ENCODE peak calls at places on chromosome 11, in nine cellular contexts. One of them, this sample, is unnamed.

GRCh38 chr11:2860636-2861035 is 24.9 kb downstream of the CDKN1C start:
- DNase-seq in body of pancreas: no peak
- DNase-seq in MM.1S: no peak
- DNase-seq in lower leg skin: no peak
- DNase-seq in fibroblast of lung: peak
- DNase-seq in colonic mucosa: peak
- DNase-seq in neural progenitor cell: no peak
- DNase-seq in Caco-2: peak
- DNase-seq in right lobe of liver: peak
- DNase-seq in this sample: peak

GRCh38 chr11:28760676-28761390 is 652.6 kb downstream of the METTL15 start:
- DNase-seq in right lobe of liver: no peak
- DNase-seq in lower leg skin: no peak
- DNase-seq in Caco-2: no peak
- DNase-seq in colonic mucosa: no peak
- DNase-seq in body of pancreas: no peak
- DNase-seq in fibroblast of lung: peak
- DNase-seq in neural progenitor cell: no peak
- DNase-seq in MM.1S: no peak
- DNase-seq in this sample: no peak

GRCh38 chr11:45450189-45450588 is 164.0 kb upstream of the SYT13 start:
- DNase-seq in right lobe of liver: no peak
- DNase-seq in neural progenitor cell: no peak
- DNase-seq in MM.1S: no peak
- DNase-seq in lower leg skin: no peak
- DNase-seq in fibroblast of lung: peak
- DNase-seq in colonic mucosa: no peak
- DNase-seq in body of pancreas: no peak
- DNase-seq in Caco-2: no peak
- DNase-seq in this sample: peak

GRCh38 chr11:69049490-69049867 is 747 bp downstream of the TPCN2 start:
- DNase-seq in fibroblast of lung: no peak
- DNase-seq in body of pancreas: peak
- DNase-seq in right lobe of liver: no peak
- DNase-seq in neural progenitor cell: no peak
- DNase-seq in MM.1S: no peak
- DNase-seq in colonic mucosa: no peak
- DNase-seq in Caco-2: no peak
- DNase-seq in lower leg skin: no peak
- DNase-seq in this sample: no peak

GRCh38 chr11:16902182-16902581 is 112.0 kb downstream of the PLEKHA7 start:
- DNase-seq in lower leg skin: no peak
- DNase-seq in body of pancreas: no peak
- DNase-seq in fibroblast of lung: peak
- DNase-seq in neural progenitor cell: no peak
- DNase-seq in Caco-2: no peak
- DNase-seq in colonic mucosa: no peak
- DNase-seq in right lobe of liver: no peak
- DNase-seq in MM.1S: no peak
- DNase-seq in this sample: no peak

GRCh38 chr11:78460468-78460867 is 42.8 kb upstream of the GAB2 start:
- DNase-seq in lower leg skin: no peak
- DNase-seq in Caco-2: no peak
- DNase-seq in fibroblast of lung: peak
- DNase-seq in MM.1S: no peak
- DNase-seq in right lobe of liver: no peak
- DNase-seq in body of pancreas: no peak
- DNase-seq in colonic mucosa: no peak
- DNase-seq in neural progenitor cell: no peak
- DNase-seq in this sample: no peak

GRCh38 chr11:1209371-1210057 is 13.4 kb upstream of the MUC5B start:
- DNase-seq in neural progenitor cell: no peak
- DNase-seq in body of pancreas: no peak
- DNase-seq in MM.1S: no peak
- DNase-seq in colonic mucosa: no peak
- DNase-seq in Caco-2: no peak
- DNase-seq in fibroblast of lung: no peak
- DNase-seq in right lobe of liver: peak
- DNase-seq in lower leg skin: no peak
- DNase-seq in this sample: no peak

GRCh38 chr11:100329352-100329751 is 357.7 kb upstream of the ARHGAP42 start:
- DNase-seq in body of pancreas: no peak
- DNase-seq in lower leg skin: no peak
- DNase-seq in Caco-2: no peak
- DNase-seq in fibroblast of lung: no peak
- DNase-seq in neural progenitor cell: no peak
- DNase-seq in colonic mucosa: no peak
- DNase-seq in MM.1S: peak
- DNase-seq in right lobe of liver: no peak
- DNase-seq in this sample: peak

GRCh38 chr11:130511765-130512164 is 63.3 kb downstream of the ADAMTS15 start:
- DNase-seq in lower leg skin: no peak
- DNase-seq in neural progenitor cell: no peak
- DNase-seq in Caco-2: no peak
- DNase-seq in fibroblast of lung: peak
- DNase-seq in colonic mucosa: no peak
- DNase-seq in right lobe of liver: no peak
- DNase-seq in MM.1S: no peak
- DNase-seq in body of pancreas: no peak
- DNase-seq in this sample: peak

GRCh38 chr11:72712168-72712721 is 38.0 kb upstream of the PDE2A start:
- DNase-seq in neural progenitor cell: peak
- DNase-seq in lower leg skin: no peak
- DNase-seq in body of pancreas: peak
- DNase-seq in right lobe of liver: peak
- DNase-seq in colonic mucosa: peak
- DNase-seq in MM.1S: no peak
- DNase-seq in Caco-2: no peak
- DNase-seq in fibroblast of lung: peak
- DNase-seq in this sample: no peak

GRCh38 chr11:128291043-128291442 is 296.3 kb downstream of the ETS1 start:
- DNase-seq in right lobe of liver: no peak
- DNase-seq in neural progenitor cell: no peak
- DNase-seq in Caco-2: no peak
- DNase-seq in body of pancreas: no peak
- DNase-seq in colonic mucosa: no peak
- DNase-seq in MM.1S: no peak
- DNase-seq in lower leg skin: no peak
- DNase-seq in fibroblast of lung: no peak
- DNase-seq in this sample: no peak

DNA sequence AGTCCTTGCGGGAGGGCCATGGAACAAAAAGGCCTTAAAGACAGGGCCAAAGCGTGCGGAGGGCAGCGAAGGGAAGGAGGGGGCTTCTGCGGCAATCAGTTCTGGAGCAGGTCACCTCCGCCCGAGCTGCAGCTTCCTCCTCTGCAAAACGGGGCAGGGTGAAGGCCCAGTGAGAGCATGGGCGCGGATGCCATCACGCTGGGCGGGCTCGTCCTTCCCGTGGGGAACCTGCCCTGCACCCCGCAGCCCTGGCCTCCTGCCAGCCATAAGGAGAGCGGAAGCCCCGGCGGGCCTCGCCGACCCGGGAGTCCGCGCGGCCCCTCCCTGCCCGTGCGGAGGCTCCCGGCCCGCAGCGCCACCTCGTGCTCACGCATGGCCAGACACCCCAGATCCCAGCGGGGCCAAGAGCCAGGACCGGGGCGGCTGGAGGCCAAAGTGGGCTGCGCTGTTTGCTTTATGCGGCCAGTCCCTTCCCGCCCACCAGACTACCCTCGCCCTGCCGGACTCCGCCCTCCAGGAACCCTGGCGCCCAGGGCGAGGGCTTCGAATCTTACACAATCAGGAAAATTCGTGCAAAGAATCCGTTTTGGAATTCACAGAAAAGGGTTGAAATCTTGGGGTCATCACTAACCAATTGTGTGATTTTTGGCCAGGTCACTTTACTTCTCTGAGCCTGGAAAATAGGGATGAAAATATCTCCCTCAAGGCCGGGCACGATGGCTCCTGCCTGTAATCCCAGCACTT is 16.1 kb downstream of the TSKU start:
- DNase-seq in neural progenitor cell: peak
- DNase-seq in body of pancreas: peak
- DNase-seq in right lobe of liver: peak
- DNase-seq in colonic mucosa: peak
- DNase-seq in MM.1S: peak
- DNase-seq in lower leg skin: peak
- DNase-seq in Caco-2: no peak
- DNase-seq in fibroblast of lung: peak
- DNase-seq in this sample: peak
- H3K4me3 ChIP-seq in neural progenitor cell: peak
- H3K4me3 ChIP-seq in body of pancreas: no peak
- H3K4me3 ChIP-seq in right lobe of liver: peak
- H3K4me3 ChIP-seq in colonic mucosa: peak
- H3K4me3 ChIP-seq in MM.1S: peak
- H3K4me3 ChIP-seq in lower leg skin: no peak
- H3K4me3 ChIP-seq in Caco-2: no peak
- H3K4me3 ChIP-seq in fibroblast of lung: peak
- H3K4me3 ChIP-seq in this sample: no peak

DNA sequence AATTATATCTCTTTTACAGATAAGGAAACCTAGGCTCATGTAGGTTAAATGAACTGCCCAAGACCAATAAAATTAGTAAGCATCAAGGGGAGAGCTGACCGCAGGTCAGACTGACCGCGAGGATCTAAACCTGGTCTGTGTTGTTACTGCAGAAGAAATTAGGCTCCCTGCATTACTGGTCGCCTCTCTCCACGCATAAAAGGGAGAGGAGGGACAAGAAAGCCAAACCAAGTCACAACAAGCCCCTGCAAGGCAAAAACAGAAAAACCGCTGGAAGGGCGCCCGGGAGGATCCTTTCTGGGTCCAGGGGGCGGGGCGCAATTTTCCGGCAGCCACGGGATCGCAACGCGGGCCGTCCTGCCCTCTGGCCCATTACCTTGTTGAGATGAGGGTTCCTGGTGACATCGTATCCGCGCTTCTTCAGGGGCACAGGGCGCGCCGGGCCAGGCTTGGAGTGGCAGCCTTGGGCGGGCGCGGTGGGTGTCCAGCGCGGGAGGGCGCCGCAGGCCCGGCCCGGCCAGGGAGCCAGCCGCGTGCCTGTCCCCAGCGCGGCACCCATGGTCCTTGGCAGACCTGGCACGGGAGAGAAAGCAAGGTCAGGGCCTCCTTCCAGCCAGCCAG is 920 bp downstream of the ME3 start:
- DNase-seq in body of pancreas: peak
- DNase-seq in Caco-2: peak
- DNase-seq in fibroblast of lung: no peak
- DNase-seq in colonic mucosa: peak
- DNase-seq in right lobe of liver: peak
- DNase-seq in neural progenitor cell: peak
- DNase-seq in lower leg skin: peak
- DNase-seq in MM.1S: peak
- DNase-seq in this sample: peak
- H3K4me3 ChIP-seq in body of pancreas: peak
- H3K4me3 ChIP-seq in Caco-2: peak
- H3K4me3 ChIP-seq in fibroblast of lung: peak
- H3K4me3 ChIP-seq in colonic mucosa: peak
- H3K4me3 ChIP-seq in right lobe of liver: peak
- H3K4me3 ChIP-seq in neural progenitor cell: peak
- H3K4me3 ChIP-seq in lower leg skin: peak
- H3K4me3 ChIP-seq in MM.1S: peak
- H3K4me3 ChIP-seq in this sample: peak

DNA sequence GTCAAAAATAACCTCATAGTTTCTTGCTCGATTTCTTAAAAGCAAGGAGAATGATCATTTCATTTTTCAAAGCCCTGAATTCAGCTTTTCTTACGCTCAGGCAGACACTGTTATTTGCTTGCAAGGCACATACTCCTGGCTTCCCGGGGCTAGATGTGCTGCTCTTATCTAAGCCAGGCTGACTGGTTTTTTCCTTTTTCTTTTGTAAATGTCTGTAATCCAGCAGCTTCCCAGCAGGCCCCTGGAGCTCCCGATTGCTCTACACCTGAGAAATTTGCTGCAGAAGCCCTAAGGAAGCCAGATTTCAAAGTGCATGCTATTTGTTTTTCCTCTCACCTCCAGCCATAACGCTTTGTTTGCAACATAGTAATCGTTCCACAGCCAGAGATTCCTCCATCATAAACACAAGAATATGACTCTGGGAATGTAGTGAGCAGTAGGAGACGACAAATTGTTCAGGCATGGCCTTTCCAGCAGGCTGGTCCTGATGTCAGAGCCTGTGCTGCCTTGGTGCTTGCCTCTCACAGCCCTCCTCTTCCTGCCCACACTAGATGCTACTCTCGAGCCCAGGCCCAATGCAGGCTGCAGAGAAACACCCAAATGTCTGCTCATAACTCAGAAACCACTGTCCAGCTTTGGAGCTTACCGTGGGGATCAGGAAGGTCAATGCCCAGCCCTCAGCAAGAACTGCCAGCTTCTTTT is 54.7 kb upstream of the SLC6A5 start:
- DNase-seq in right lobe of liver: no peak
- DNase-seq in lower leg skin: no peak
- DNase-seq in colonic mucosa: no peak
- DNase-seq in body of pancreas: no peak
- DNase-seq in fibroblast of lung: no peak
- DNase-seq in Caco-2: no peak
- DNase-seq in neural progenitor cell: peak
- DNase-seq in MM.1S: no peak
- DNase-seq in this sample: no peak
- H3K4me3 ChIP-seq in right lobe of liver: no peak
- H3K4me3 ChIP-seq in lower leg skin: no peak
- H3K4me3 ChIP-seq in colonic mucosa: no peak
- H3K4me3 ChIP-seq in body of pancreas: no peak
- H3K4me3 ChIP-seq in fibroblast of lung: no peak
- H3K4me3 ChIP-seq in Caco-2: no peak
- H3K4me3 ChIP-seq in neural progenitor cell: no peak
- H3K4me3 ChIP-seq in MM.1S: no peak
- H3K4me3 ChIP-seq in this sample: no peak

GRCh38 chr11:59273008-59273841 is 60.5 kb upstream of the MPEG1 start:
- DNase-seq in lower leg skin: no peak
- DNase-seq in Caco-2: no peak
- DNase-seq in neural progenitor cell: no peak
- DNase-seq in colonic mucosa: peak
- DNase-seq in body of pancreas: peak
- DNase-seq in fibroblast of lung: no peak
- DNase-seq in right lobe of liver: no peak
- DNase-seq in MM.1S: peak
- DNase-seq in this sample: no peak

GRCh38 chr11:59267738-59268475 is 55.2 kb upstream of the MPEG1 start:
- DNase-seq in lower leg skin: no peak
- DNase-seq in fibroblast of lung: no peak
- DNase-seq in neural progenitor cell: no peak
- DNase-seq in colonic mucosa: no peak
- DNase-seq in MM.1S: no peak
- DNase-seq in Caco-2: no peak
- DNase-seq in right lobe of liver: no peak
- DNase-seq in body of pancreas: no peak
- DNase-seq in this sample: peak

GRCh38 chr11:59267196-59267595 is 54.5 kb upstream of the MPEG1 start:
- DNase-seq in right lobe of liver: no peak
- DNase-seq in body of pancreas: no peak
- DNase-seq in MM.1S: no peak
- DNase-seq in Caco-2: no peak
- DNase-seq in neural progenitor cell: no peak
- DNase-seq in lower leg skin: no peak
- DNase-seq in fibroblast of lung: no peak
- DNase-seq in colonic mucosa: no peak
- DNase-seq in this sample: peak

GRCh38 chr11:59271247-59271755 is 58.6 kb upstream of the MPEG1 start:
- DNase-seq in MM.1S: no peak
- DNase-seq in neural progenitor cell: no peak
- DNase-seq in fibroblast of lung: no peak
- DNase-seq in Caco-2: no peak
- DNase-seq in body of pancreas: no peak
- DNase-seq in lower leg skin: no peak
- DNase-seq in right lobe of liver: no peak
- DNase-seq in colonic mucosa: no peak
- DNase-seq in this sample: no peak

GRCh38 chr11:59271811-59272327 is 59.1 kb upstream of the MPEG1 start:
- DNase-seq in lower leg skin: no peak
- DNase-seq in neural progenitor cell: no peak
- DNase-seq in fibroblast of lung: no peak
- DNase-seq in colonic mucosa: no peak
- DNase-seq in MM.1S: no peak
- DNase-seq in right lobe of liver: no peak
- DNase-seq in body of pancreas: no peak
- DNase-seq in Caco-2: no peak
- DNase-seq in this sample: no peak
- H3K4me3 ChIP-seq in lower leg skin: no peak
- H3K4me3 ChIP-seq in neural progenitor cell: no peak
- H3K4me3 ChIP-seq in fibroblast of lung: no peak
- H3K4me3 ChIP-seq in colonic mucosa: no peak
- H3K4me3 ChIP-seq in MM.1S: no peak
- H3K4me3 ChIP-seq in right lobe of liver: no peak
- H3K4me3 ChIP-seq in body of pancreas: no peak
- H3K4me3 ChIP-seq in Caco-2: no peak
- H3K4me3 ChIP-seq in this sample: no peak